ENCODE peak calls at places on chromosome 4, in five cellular contexts. S is NB4, Y is thoracic aorta, D is neural crest cell, Z is GM23248. A is an unnamed sample.

GRCh38 chr4:140704392-140704955 is 51.7 kb downstream of the TBC1D9 start:
- DNase-seq in S (no peak), Y (no peak), D (no peak), Z (no peak), A (no peak)

GRCh38 chr4:110417151-110417550 is 58.8 kb upstream of the ENPEP start:
- DNase-seq in S (no peak), Y (no peak), D (no peak), Z (no peak), A (no peak)

GRCh38 chr4:107519057-107519456 is 201.0 kb downstream of the PAPSS1 start:
- DNase-seq in S (peak), Y (no peak), D (no peak), Z (peak), A (peak)

GRCh38 chr4:44446191-44446590 is 2.4 kb downstream of the KCTD8 start:
- DNase-seq in S (no peak), Y (no peak), D (no peak), Z (no peak), A (no peak)

GRCh38 chr4:3673176-3673575 is 93.0 kb upstream of the ADRA2C start:
- DNase-seq in S (no peak), Y (no peak), D (no peak), Z (no peak), A (no peak)

GRCh38 chr4:2142630-2143427 is 83.7 kb downstream of the NAT8L start:
- DNase-seq in S (no peak), Y (no peak), D (no peak), Z (no peak), A (peak)

GRCh38 chr4:44927361-44928061 is 201.2 kb upstream of the GNPDA2 start:
- DNase-seq in S (peak), Y (no peak), D (no peak), Z (peak), A (peak)

GRCh38 chr4:5798447-5798846 is 87.4 kb downstream of the EVC start:
- DNase-seq in S (no peak), Y (no peak), D (no peak), Z (peak), A (peak)

GRCh38 chr4:78267790-78268189 is 210.7 kb downstream of the FRAS1 start:
- DNase-seq in S (no peak), Y (no peak), D (no peak), Z (no peak), A (no peak)

GRCh38 chr4:147644471-147644870 is 27.3 kb downstream of the TMEM184C start:
- DNase-seq in S (no peak), Y (no peak), D (no peak), Z (no peak), A (no peak)

GRCh38 chr4:43331226-43332078 is 438.9 kb downstream of the GRXCR1 start:
- DNase-seq in S (no peak), Y (no peak), D (no peak), Z (peak), A (peak)

GRCh38 chr4:94006932-94007331 is 178.4 kb downstream of the ATOH1 start:
- DNase-seq in S (no peak), Y (no peak), D (no peak), Z (no peak), A (no peak)

GRCh38 chr4:36172650-36173049 is 71.7 kb downstream of the ARAP2 start:
- DNase-seq in S (no peak), Y (no peak), D (no peak), Z (no peak), A (no peak)

GRCh38 chr4:304987-305680 is at the start of gene ZNF732:
- DNase-seq in S (no peak), Y (no peak), D (peak), Z (peak), A (peak)

GRCh38 chr4:13368262-13368661 is 115.9 kb downstream of the RAB28 start:
- DNase-seq in S (peak), Y (no peak), D (no peak), Z (no peak), A (no peak)

GRCh38 chr4:165293061-165293460 is 34.4 kb upstream of the MSMO1 start:
- DNase-seq in S (peak), Y (no peak), D (no peak), Z (no peak), A (peak)

GRCh38 chr4:155734065-155734464 is 24.8 kb upstream of the GUCY1B1 start:
- DNase-seq in S (no peak), Y (no peak), D (no peak), Z (peak), A (peak)

GRCh38 chr4:184462724-184463123 is 11.6 kb downstream of the IRF2 start:
- DNase-seq in S (no peak), Y (no peak), D (no peak), Z (no peak), A (no peak)

GRCh38 chr4:6157926-6158325 is 42.4 kb downstream of the JAKMIP1 start:
- DNase-seq in S (no peak), Y (no peak), D (no peak), Z (no peak), A (no peak)

GRCh38 chr4:4289575-4289929 is 402 bp downstream of the LYAR start:
- DNase-seq in S (no peak), Y (no peak), D (no peak), Z (peak), A (peak)

GRCh38 chr4:94765653-94766052 is 7.9 kb downstream of the BMPR1B start:
- DNase-seq in S (no peak), Y (no peak), D (no peak), Z (no peak), A (no peak)

GRCh38 chr4:28432348-28433025 is 1571.8 kb downstream of the STIM2 start:
- DNase-seq in S (no peak), Y (no peak), D (no peak), Z (no peak), A (no peak)

GRCh38 chr4:86048426-86048825 is 311.4 kb downstream of the MAPK10 start:
- DNase-seq in S (no peak), Y (no peak), D (no peak), Z (peak), A (peak)

GRCh38 chr4:6393066-6393465 is 79.3 kb downstream of the PPP2R2C start:
- DNase-seq in S (no peak), Y (no peak), D (no peak), Z (no peak), A (no peak)

A was measured in fibroblast of mammary gland.